ENCODE peak calls at places on chromosome 13, in seven cellular contexts. C is lower leg skin, M is hepatocyte, L is GM12878, D is AG09309, O is thoracic aorta, Y is pancreas. K is an unnamed sample.

GRCh38 chr13:113746671-113747070 is 12.4 kb upstream of the TMEM255B start:
- DNase-seq in C (no peak), M (no peak), L (no peak), D (no peak), O (no peak), Y (peak), K (no peak)

GRCh38 chr13:89407357-89407756 is 1736.2 kb downstream of the SLITRK5 start:
- DNase-seq in C (no peak), M (no peak), L (no peak), D (no peak), O (no peak), Y (no peak), K (no peak)

GRCh38 chr13:46553521-46553885 is 533 bp downstream of the LRCH1 start:
- DNase-seq in C (peak), M (no peak), L (no peak), D (no peak), O (no peak), Y (peak), K (no peak)

GRCh38 chr13:110312669-110313031 is 5.6 kb downstream of the COL4A2 start:
- DNase-seq in C (peak), M (peak), L (no peak), D (peak), O (no peak), Y (no peak), K (peak)

GRCh38 chr13:20904908-20905307 is 2.4 kb upstream of the XPO4 start:
- DNase-seq in C (no peak), M (no peak), L (no peak), D (no peak), O (no peak), Y (no peak), K (no peak)

GRCh38 chr13:51364404-51365008 is 25.0 kb downstream of the SERPINE3 start:
- DNase-seq in C (no peak), M (no peak), L (no peak), D (no peak), O (no peak), Y (no peak), K (no peak)

GRCh38 chr13:74290324-74290773 is 156.1 kb upstream of the KLF12 start:
- DNase-seq in C (no peak), M (peak), L (no peak), D (peak), O (no peak), Y (no peak), K (peak)

GRCh38 chr13:98174995-98175394 is 2.1 kb downstream of the RNF113B start:
- DNase-seq in C (no peak), M (no peak), L (no peak), D (no peak), O (no peak), Y (no peak), K (no peak)

GRCh38 chr13:65093352-65093751 is 2136.8 kb downstream of the PCDH9 start:
- DNase-seq in C (no peak), M (no peak), L (no peak), D (no peak), O (no peak), Y (no peak), K (no peak)

GRCh38 chr13:108496364-108497215 is 132.8 kb upstream of the MYO16 start:
- DNase-seq in C (no peak), M (peak), L (no peak), D (no peak), O (no peak), Y (no peak), K (no peak)

GRCh38 chr13:42574435-42575311 is 721 bp downstream of the TNFSF11 start:
- DNase-seq in C (no peak), M (peak), L (no peak), D (no peak), O (no peak), Y (peak), K (no peak)
- H3K4me3 ChIP-seq in C (peak), M (peak), L (peak), D (no peak), O (peak), Y (peak), K (no peak)

DNA sequence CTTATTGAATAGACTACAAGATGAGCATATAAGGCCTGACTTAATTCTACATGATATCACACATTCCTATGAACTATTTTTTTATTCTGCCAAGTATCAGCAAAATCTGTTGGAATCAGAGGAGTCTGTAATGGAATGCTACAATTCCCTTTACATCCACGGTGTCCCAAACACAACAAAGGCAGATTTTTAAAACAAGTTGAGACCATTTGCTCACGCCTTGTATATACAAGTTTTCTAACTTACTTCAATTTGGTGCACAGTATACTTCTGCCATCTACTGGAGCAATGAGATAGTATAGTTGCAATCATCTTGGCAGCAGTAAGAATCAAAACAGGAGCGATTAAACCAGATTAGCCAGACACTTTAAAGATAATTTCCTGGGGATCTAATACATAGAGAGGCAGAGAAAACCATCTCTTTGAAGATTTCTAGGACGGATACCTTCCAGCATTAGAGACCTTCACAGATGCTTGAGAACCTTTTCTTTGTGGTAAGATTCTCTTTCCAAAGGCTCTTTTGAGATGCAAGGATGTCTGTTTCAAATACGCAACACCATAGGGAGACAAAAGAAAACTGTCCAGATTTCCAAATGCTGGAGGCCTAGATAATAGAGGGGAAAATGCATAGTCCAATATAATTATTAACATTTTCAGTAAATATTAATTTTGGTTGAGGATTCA is 302.0 kb upstream of the MIR17HG start:
- DNase-seq in C (no peak), M (peak), L (no peak), D (no peak), O (no peak), Y (no peak), K (no peak)
- TF ChIP-seq CTCF in C (no peak), M (peak), L (peak), D (no peak), O (no peak), Y (no peak), K (no peak)

GRCh38 chr13:40483601-40484000 is 182.8 kb downstream of the FOXO1 start:
- DNase-seq in C (peak), M (no peak), L (no peak), D (no peak), O (no peak), Y (no peak), K (no peak)

GRCh38 chr13:40479196-40479845 is 187.1 kb downstream of the FOXO1 start:
- DNase-seq in C (peak), M (no peak), L (no peak), D (no peak), O (no peak), Y (no peak), K (peak)

GRCh38 chr13:40478775-40479174 is 187.7 kb downstream of the FOXO1 start:
- DNase-seq in C (peak), M (no peak), L (no peak), D (no peak), O (no peak), Y (no peak), K (no peak)

GRCh38 chr13:40480012-40480914 is 186.2 kb downstream of the FOXO1 start:
- DNase-seq in C (no peak), M (no peak), L (no peak), D (no peak), O (no peak), Y (no peak), K (no peak)

DNA sequence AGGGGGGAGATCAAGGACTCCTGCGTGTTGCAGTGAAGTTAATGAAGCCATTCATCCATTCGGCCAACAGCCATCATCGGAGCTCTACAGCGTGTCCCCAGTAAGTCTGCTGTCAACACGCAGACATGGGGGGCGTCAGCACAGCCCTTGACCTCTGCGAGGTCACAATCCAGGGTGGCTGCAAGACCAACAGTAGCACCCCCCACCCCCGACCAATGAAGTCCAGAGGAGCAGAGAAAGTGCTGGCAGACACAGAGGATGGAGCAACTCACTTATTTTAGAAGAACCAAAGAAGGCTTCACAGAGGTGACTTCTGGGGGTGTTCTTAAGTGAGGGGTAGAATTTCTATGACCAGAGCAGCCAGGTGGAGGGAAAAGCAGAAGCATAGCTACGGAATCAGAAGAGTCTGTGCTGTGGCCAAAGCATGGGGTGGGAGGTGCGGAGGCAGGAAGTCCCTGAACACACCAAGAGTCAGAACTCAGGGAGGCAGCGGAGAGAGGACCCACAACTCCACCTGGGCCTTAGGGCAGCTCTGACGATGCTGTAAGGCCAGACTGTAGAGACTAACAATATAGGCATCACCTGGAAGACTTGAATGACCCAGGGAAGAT is 185.4 kb downstream of the FOXO1 start:
- DNase-seq in C (no peak), M (no peak), L (no peak), D (no peak), O (no peak), Y (no peak), K (no peak)
- H3K4me3 ChIP-seq in C (no peak), M (no peak), L (no peak), D (no peak), O (no peak), Y (no peak), K (no peak)

GRCh38 chr13:54574791-54575190 is 1546.2 kb downstream of the OLFM4 start:
- DNase-seq in C (no peak), M (peak), L (no peak), D (no peak), O (no peak), Y (no peak), K (no peak)

DNA sequence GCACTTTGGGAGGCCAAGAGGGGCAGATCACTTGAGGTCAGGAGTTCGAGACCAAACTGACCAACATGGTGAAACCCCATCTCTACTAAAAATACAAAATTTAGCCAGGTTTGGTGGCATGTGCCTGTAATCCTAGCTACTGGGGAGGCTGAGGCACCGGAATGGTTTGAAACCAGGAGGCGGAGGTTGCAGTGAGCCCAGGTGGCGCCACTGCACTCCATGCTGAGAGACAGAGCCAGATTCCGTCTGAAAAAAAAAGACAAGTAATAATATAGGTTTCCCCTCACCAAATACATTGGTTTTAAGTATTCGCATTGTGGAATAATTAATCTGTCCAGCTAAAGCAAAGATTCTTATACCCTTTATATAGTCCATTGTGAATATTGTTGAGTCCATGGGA is 1544.6 kb downstream of the OLFM4 start:
- DNase-seq in C (no peak), M (no peak), L (no peak), D (no peak), O (no peak), Y (no peak), K (no peak)
- TF ChIP-seq CTCF in C (no peak), M (no peak), L (no peak), D (no peak), O (no peak), Y (no peak), K (no peak)

DNA sequence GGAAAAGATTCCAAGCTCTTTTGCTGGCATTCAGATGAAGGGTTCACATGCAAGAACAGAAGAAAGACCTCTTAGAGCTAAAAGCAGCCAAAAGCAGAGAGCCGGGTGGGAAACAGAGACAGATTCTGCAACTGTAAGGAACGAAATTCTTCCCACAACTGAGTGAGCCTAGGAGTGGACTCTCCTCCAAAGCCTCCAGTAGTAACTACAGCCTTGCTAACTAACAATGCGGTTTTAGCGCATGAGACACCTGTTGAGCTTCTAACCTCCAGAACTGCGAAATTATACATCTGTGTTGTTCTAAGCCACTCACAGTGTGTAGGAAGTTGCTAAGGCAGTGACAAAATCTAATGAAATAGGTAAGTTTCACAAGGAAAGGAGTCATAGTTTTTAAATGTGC is 98.0 kb upstream of the SLITRK1 start:
- DNase-seq in C (no peak), M (no peak), L (no peak), D (no peak), O (no peak), Y (no peak), K (no peak)
- H3K4me3 ChIP-seq in C (no peak), M (no peak), L (no peak), D (no peak), O (no peak), Y (no peak), K (no peak)

GRCh38 chr13:22757530-22758120 is 423.2 kb upstream of the SGCG start:
- DNase-seq in C (no peak), M (peak), L (no peak), D (no peak), O (no peak), Y (no peak), K (no peak)
- TF ChIP-seq CTCF in C (no peak), M (peak), L (no peak), D (no peak), O (peak), Y (no peak), K (peak)

GRCh38 chr13:75366380-75367280 is 115.3 kb downstream of the TBC1D4 start:
- DNase-seq in C (no peak), M (no peak), L (no peak), D (no peak), O (no peak), Y (no peak), K (no peak)
- H3K4me3 ChIP-seq in C (no peak), M (no peak), L (peak), D (no peak), O (no peak), Y (no peak), K (no peak)

DNA sequence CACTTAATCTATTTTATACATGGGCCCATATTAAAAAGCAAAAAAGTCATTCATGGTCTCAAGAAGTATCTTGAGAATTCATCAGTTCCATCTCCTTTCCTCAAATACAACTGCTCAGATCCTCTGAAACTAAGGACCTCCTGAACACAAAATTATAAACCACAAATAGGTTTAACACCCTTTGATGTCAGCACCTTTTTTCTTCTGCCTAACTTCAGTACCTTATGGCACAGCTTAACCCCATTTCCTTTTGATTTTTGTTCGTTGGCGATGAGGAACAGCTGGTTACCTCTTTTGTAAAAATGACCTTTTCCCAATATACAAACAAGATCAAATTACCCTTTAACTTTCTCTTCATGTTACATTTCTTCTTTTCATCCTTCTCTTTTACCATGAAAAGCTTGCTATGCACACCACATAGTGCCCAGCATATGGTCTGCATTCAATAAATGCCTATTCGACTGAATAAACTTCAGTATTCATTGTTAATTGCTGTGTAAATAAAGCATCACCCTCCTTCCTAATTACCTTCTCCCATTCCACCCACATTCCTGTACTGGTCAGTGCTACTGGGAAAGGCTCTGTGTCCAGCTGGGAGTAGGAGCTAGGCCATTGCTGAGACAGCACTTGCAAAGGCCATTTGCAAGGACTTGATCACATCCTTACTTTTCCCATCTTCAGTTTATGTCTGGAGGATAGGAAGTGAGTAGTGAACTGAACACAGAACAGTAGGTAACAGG is 317.9 kb downstream of the SHISA2 start:
- DNase-seq in C (no peak), M (no peak), L (no peak), D (no peak), O (no peak), Y (no peak), K (no peak)
- TF ChIP-seq CTCF in C (no peak), M (no peak), L (no peak), D (no peak), O (no peak), Y (no peak), K (no peak)

K was measured in uterus.